ENCODE peak calls at places on chromosome 15, in six cellular contexts. O is foreskin melanocyte, W is AG20443, P is A172, V is progenitor cell of endocrine pancreas, N is dorsolateral prefrontal cortex. Q is an unnamed sample.

GRCh38 chr15:67130166-67130565 is 64.8 kb downstream of the SMAD3 start:
- DNase-seq in N (no peak), V (no peak), W (no peak), P (no peak), O (no peak), Q (no peak)

GRCh38 chr15:81334768-81335447 is 11.0 kb upstream of the STARD5 start:
- DNase-seq in V (no peak), W (no peak), P (no peak), O (no peak), N (no peak), Q (no peak)

GRCh38 chr15:48577495-48577894 is 68.0 kb downstream of the FBN1 start:
- DNase-seq in W (no peak), P (no peak), V (no peak), O (no peak), N (no peak), Q (no peak)

GRCh38 chr15:59396211-59396610 is 23.5 kb upstream of the MYO1E start:
- DNase-seq in W (no peak), O (no peak), V (no peak), P (no peak), N (no peak), Q (no peak)

GRCh38 chr15:95826831-95827230 is 503.7 kb upstream of the NR2F2 start:
- DNase-seq in O (no peak), V (no peak), P (no peak), W (no peak), N (no peak), Q (no peak)

GRCh38 chr15:46946953-46947352 is 770.4 kb upstream of the SEMA6D start:
- DNase-seq in N (no peak), O (no peak), W (no peak), V (no peak), P (no peak), Q (no peak)

GRCh38 chr15:30001592-30001991 is 81.2 kb upstream of the GOLGA8J start:
- DNase-seq in V (no peak), N (peak), W (no peak), O (peak), P (no peak), Q (no peak)

GRCh38 chr15:38905634-38906033 is 341.0 kb upstream of the RASGRP1 start:
- DNase-seq in N (no peak), W (no peak), O (no peak), P (no peak), V (no peak), Q (peak)

GRCh38 chr15:67547836-67548531 is 5.5 kb downstream of the MAP2K5 start:
- DNase-seq in N (no peak), V (no peak), P (peak), O (no peak), W (peak), Q (peak)

GRCh38 chr15:96350884-96351639 is 20.6 kb downstream of the NR2F2 start:
- DNase-seq in V (no peak), W (no peak), N (no peak), O (no peak), P (no peak), Q (no peak)

GRCh38 chr15:60605879-60606304 is 127.0 kb upstream of the ICE2 start:
- DNase-seq in W (peak), O (no peak), P (no peak), N (no peak), V (no peak), Q (peak)

Q was measured in HT1080.